ENCODE peak calls at places on chromosomes 5 and 9, in eight cellular contexts. G is AG08395, K is HuH-7, Z is endodermal cell, E is SK-N-SH, L is fibroblast of pulmonary artery, I is EH, T is neural progenitor cell. Y is an unnamed sample.

GRCh38 chr9:119967867-119968535 is 598.8 kb upstream of the BRINP1 start:
- DNase-seq in G (no peak), K (no peak), Z (no peak), E (no peak), L (no peak), I (no peak), T (no peak), Y (no peak)

GRCh38 chr5:60945760-60946253 is 802 bp downstream of the NDUFAF2 start:
- DNase-seq in G (peak; percentile 54), K (peak; percentile 7), Z (peak; percentile 81), E (peak; percentile 30), L (peak; percentile 61), I (peak; percentile 69), T (peak; percentile 46), Y (peak; percentile 31)

GRCh38 chr5:91928751-91929521 is 545.8 kb upstream of the ARRDC3 start:
- DNase-seq in G (peak; percentile 7), K (no peak), Z (no peak), E (peak; percentile 25), L (peak; percentile 32), I (peak; percentile 26), T (peak; percentile 25), Y (no peak)

GRCh38 chr9:128033609-128034008 is 33.5 kb downstream of the NAIF1 start:
- DNase-seq in G (no peak), K (no peak), Z (no peak), E (no peak), L (no peak), I (no peak), T (peak; percentile 29), Y (no peak)

GRCh38 chr9:100098241-100098886 is 436 bp downstream of the ERP44 start:
- DNase-seq in G (peak; percentile 64), K (peak; percentile 53), Z (peak; percentile 94), E (peak; percentile 54), L (peak; percentile 50), I (peak; percentile 72), T (peak; percentile 75), Y (no peak)

GRCh38 chr5:116320486-116320885 is 235.7 kb downstream of the COMMD10 start:
- DNase-seq in G (no peak), K (no peak), Z (no peak), E (no peak), L (peak; percentile 26), I (peak; percentile 33), T (no peak), Y (no peak)

GRCh38 chr5:28190011-28190410 is 1151.6 kb upstream of the CDH9 start:
- DNase-seq in G (no peak), K (no peak), Z (no peak), E (no peak), L (no peak), I (no peak), T (no peak), Y (no peak)

GRCh38 chr5:133950821-133951612 is 17.4 kb downstream of the C5orf15 start:
- DNase-seq in G (no peak), K (no peak), Z (peak; percentile 23), E (no peak), L (peak; percentile 72), I (peak; percentile 15), T (no peak), Y (no peak)

GRCh38 chr9:93911871-93912554 is 43.1 kb downstream of the BARX1 start:
- DNase-seq in G (no peak), K (no peak), Z (peak; percentile 64), E (no peak), L (no peak), I (no peak), T (no peak), Y (no peak)

GRCh38 chr5:29852329-29852728 is 1341.2 kb upstream of the CDH6 start:
- DNase-seq in G (no peak), K (no peak), Z (no peak), E (no peak), L (no peak), I (no peak), T (no peak), Y (no peak)

GRCh38 chr9:121839726-121840500 is 188.5 kb downstream of the DAB2IP start:
- DNase-seq in G (no peak), K (no peak), Z (peak; percentile 32), E (no peak), L (no peak), I (no peak), T (no peak), Y (no peak)

GRCh38 chr9:88087906-88088305 is 50.4 kb downstream of the SPATA31C2 start:
- DNase-seq in G (no peak), K (no peak), Z (no peak), E (no peak), L (no peak), I (no peak), T (no peak), Y (no peak)

GRCh38 chr9:2800385-2801179 is 43.3 kb downstream of the PUM3 start:
- DNase-seq in G (peak; percentile 9), K (peak; percentile 20), Z (no peak), E (peak; percentile 15), L (peak; percentile 52), I (peak; percentile 32), T (peak; percentile 57), Y (no peak)

GRCh38 chr5:59123595-59124561 is 541.0 kb downstream of the RAB3C start:
- DNase-seq in G (no peak), K (no peak), Z (no peak), E (no peak), L (no peak), I (no peak), T (peak; percentile 11), Y (no peak)

GRCh38 chr5:13660072-13660471 is 284.4 kb downstream of the DNAH5 start:
- DNase-seq in G (no peak), K (no peak), Z (no peak), E (no peak), L (peak; percentile 0), I (peak; percentile 26), T (peak; percentile 19), Y (no peak)

GRCh38 chr9:127979333-127980055 is 1.3 kb downstream of the EEIG1 start:
- DNase-seq in G (peak; percentile 53), K (peak; percentile 47), Z (peak; percentile 83), E (peak; percentile 62), L (peak; percentile 54), I (peak; percentile 67), T (peak; percentile 68), Y (no peak)

GRCh38 chr9:2874001-2874750 is 30.3 kb upstream of the PUM3 start:
- DNase-seq in G (no peak), K (no peak), Z (no peak), E (no peak), L (peak; percentile 74), I (peak; percentile 4), T (no peak), Y (no peak)

GRCh38 chr9:113274474-113275146 is 762 bp downstream of the CDC26 start:
- DNase-seq in G (peak; percentile 67), K (peak; percentile 46), Z (no peak), E (peak; percentile 57), L (peak; percentile 68), I (peak; percentile 63), T (peak; percentile 87), Y (peak; percentile 13)

GRCh38 chr9:116123171-116123570 is 30.4 kb upstream of the PAPPA start:
- DNase-seq in G (no peak), K (no peak), Z (no peak), E (no peak), L (no peak), I (no peak), T (no peak), Y (no peak)

GRCh38 chr5:21219255-21219654 is 1231.3 kb upstream of the CDH18 start:
- DNase-seq in G (no peak), K (no peak), Z (no peak), E (no peak), L (no peak), I (no peak), T (no peak), Y (no peak)

GRCh38 chr5:73591102-73591695 is 25.7 kb downstream of the UTP15 start:
- DNase-seq in G (peak; percentile 82), K (peak; percentile 45), Z (peak; percentile 69), E (peak; percentile 54), L (peak; percentile 94), I (peak; percentile 80), T (peak; percentile 73), Y (peak; percentile 31)

GRCh38 chr5:103271570-103272289 is 13.2 kb downstream of the MACIR start:
- DNase-seq in G (no peak), K (no peak), Z (no peak), E (no peak), L (peak; percentile 27), I (no peak), T (no peak), Y (no peak)

GRCh38 chr9:33168941-33169544 is 1.9 kb upstream of the B4GALT1 start:
- DNase-seq in G (no peak), K (no peak), Z (peak; percentile 26), E (no peak), L (no peak), I (no peak), T (no peak), Y (no peak)

GRCh38 chr9:34995288-34996060 is 5.9 kb downstream of the DNAJB5 start:
- DNase-seq in G (peak; percentile 38), K (peak; percentile 40), Z (no peak), E (no peak), L (peak; percentile 93), I (peak; percentile 62), T (no peak), Y (peak; percentile 54)

GRCh38 chr9:99173570-99174504 is 47.9 kb downstream of the ALG2 start:
- DNase-seq in G (no peak), K (peak; percentile 28), Z (no peak), E (no peak), L (peak; percentile 16), I (no peak), T (peak; percentile 69), Y (no peak)

GRCh38 chr9:125982798-125983406 is 235.7 kb downstream of the PBX3 start:
- DNase-seq in G (no peak), K (no peak), Z (peak; percentile 31), E (no peak), L (no peak), I (no peak), T (no peak), Y (no peak)

GRCh38 chr5:78886650-78887230 is 98.4 kb downstream of the ARSB start:
- DNase-seq in G (no peak), K (no peak), Z (no peak), E (peak; percentile 22), L (peak; percentile 44), I (no peak), T (no peak), Y (no peak)

GRCh38 chr9:131019387-131020239 is 10.6 kb downstream of the LAMC3 start:
- DNase-seq in G (peak; percentile 69), K (no peak), Z (no peak), E (peak; percentile 58), L (no peak), I (peak; percentile 79), T (no peak), Y (peak; percentile 57)

GRCh38 chr5:134553816-134554215 is 28.3 kb downstream of the JADE2 start:
- DNase-seq in G (no peak), K (no peak), Z (no peak), E (peak; percentile 78), L (no peak), I (peak; percentile 44), T (no peak), Y (no peak)